ENCODE peak calls at places on chromosomes 12 and 14, in five cellular contexts. I is PC-3, Z is fibroblast of mammary gland, B is lung, A is transverse colon. J is an unnamed sample.

GRCh38 chr12:70121562-70121961 is 121.7 kb upstream of the CNOT2 start:
- DNase-seq in I (peak), Z (no peak), B (no peak), A (no peak), J (no peak)

GRCh38 chr12:118409834-118410233 is 33.5 kb downstream of the SUDS3 start:
- DNase-seq in I (no peak), Z (no peak), B (no peak), A (no peak), J (no peak)

GRCh38 chr12:230925-231671 is 17.1 kb upstream of the SLC6A12 start:
- DNase-seq in I (no peak), Z (no peak), B (no peak), A (no peak), J (no peak)

GRCh38 chr12:67648306-67649164 is at the start of gene DYRK2:
- DNase-seq in I (peak), Z (peak), B (peak), A (peak), J (peak)

GRCh38 chr12:100229036-100229635 is 28.5 kb downstream of the ACTR6 start:
- DNase-seq in I (peak), Z (peak), B (no peak), A (no peak), J (no peak)

GRCh38 chr12:119036878-119037493 is 55.6 kb downstream of the SRRM4 start:
- DNase-seq in I (peak), Z (peak), B (no peak), A (peak), J (no peak)

GRCh38 chr12:120760349-120761245 is 35.0 kb downstream of the ACADS start:
- DNase-seq in I (no peak), Z (no peak), B (no peak), A (no peak), J (no peak)

GRCh38 chr12:106205208-106206069 is 42.4 kb downstream of the CKAP4 start:
- DNase-seq in I (peak), Z (no peak), B (no peak), A (no peak), J (no peak)

GRCh38 chr12:89363084-89363483 is 10.8 kb upstream of the DUSP6 start:
- DNase-seq in I (no peak), Z (no peak), B (no peak), A (no peak), J (no peak)

GRCh38 chr14:81589381-81590065 is 55.9 kb upstream of the SEL1L start:
- DNase-seq in I (no peak), Z (no peak), B (no peak), A (no peak), J (no peak)

GRCh38 chr12:66978802-66979201 is 290.4 kb upstream of the CAND1 start:
- DNase-seq in I (no peak), Z (no peak), B (no peak), A (no peak), J (no peak)

GRCh38 chr14:96086032-96086431 is 46.9 kb downstream of the C14orf132 start:
- DNase-seq in I (peak), Z (peak), B (no peak), A (no peak), J (no peak)

GRCh38 chr14:66174453-66174891 is 311.7 kb upstream of the CCDC196 start:
- DNase-seq in I (no peak), Z (no peak), B (no peak), A (no peak), J (no peak)

GRCh38 chr12:102603021-102603420 is 122.7 kb upstream of the IGF1 start:
- DNase-seq in I (no peak), Z (no peak), B (no peak), A (no peak), J (no peak)

GRCh38 chr12:53063708-53064612 is 14.1 kb downstream of the TNS2 start:
- DNase-seq in I (no peak), Z (peak), B (peak), A (peak), J (no peak)

GRCh38 chr14:20607617-20608016 is 16.4 kb upstream of the RNASE12 start:
- DNase-seq in I (no peak), Z (no peak), B (no peak), A (no peak), J (no peak)

GRCh38 chr14:89165189-89165809 is 251.7 kb downstream of the FOXN3 start:
- DNase-seq in I (no peak), Z (no peak), B (no peak), A (no peak), J (no peak)

GRCh38 chr12:116077431-116077830 is 200.1 kb downstream of the MED13L start:
- DNase-seq in I (no peak), Z (no peak), B (no peak), A (no peak), J (no peak)

DNA sequence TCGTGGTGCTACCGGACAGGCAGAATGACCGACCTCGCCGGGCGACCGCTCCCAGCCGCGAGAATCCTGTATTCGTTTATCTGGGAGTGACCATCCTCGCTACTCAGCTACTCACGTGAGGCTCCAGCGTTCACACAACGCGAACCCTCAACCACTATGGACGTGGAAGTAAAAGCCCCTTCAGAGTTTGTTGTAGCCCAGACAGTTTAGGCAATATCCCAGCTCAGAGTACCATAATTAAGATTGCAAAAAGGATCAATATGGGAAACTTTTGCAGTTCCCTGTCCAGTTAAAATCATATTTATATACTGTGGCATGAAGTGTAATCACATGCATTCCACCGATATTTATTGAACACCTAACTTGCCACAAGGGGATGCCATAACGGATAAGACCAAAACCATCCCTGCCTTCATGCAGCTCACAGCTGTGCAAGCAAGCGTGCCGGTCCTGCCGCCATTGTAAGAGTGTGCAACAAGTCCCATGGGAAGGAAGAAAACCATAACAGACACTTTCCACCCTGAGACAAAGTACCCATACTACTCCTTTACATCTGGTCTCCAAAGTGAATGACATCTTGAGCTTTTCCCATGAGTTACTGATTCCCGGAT is 938 bp upstream of the MAX start:
- DNase-seq in I (peak), Z (peak), B (no peak), A (no peak), J (no peak)
- TF ChIP-seq CTCF in I (peak), Z (peak), B (no peak), A (no peak), J (peak)

GRCh38 chr12:50222275-50222783 is 55.2 kb upstream of the CERS5 start:
- DNase-seq in I (peak), Z (peak), B (peak), A (peak), J (peak)
- TF ChIP-seq CTCF in I (peak), Z (peak), B (no peak), A (peak), J (peak)

GRCh38 chr12:85955127-85955526 is 81.0 kb downstream of the NTS start:
- DNase-seq in I (peak), Z (peak), B (no peak), A (no peak), J (no peak)
- TF ChIP-seq CTCF in I (peak), Z (peak), B (no peak), A (no peak), J (peak)

DNA sequence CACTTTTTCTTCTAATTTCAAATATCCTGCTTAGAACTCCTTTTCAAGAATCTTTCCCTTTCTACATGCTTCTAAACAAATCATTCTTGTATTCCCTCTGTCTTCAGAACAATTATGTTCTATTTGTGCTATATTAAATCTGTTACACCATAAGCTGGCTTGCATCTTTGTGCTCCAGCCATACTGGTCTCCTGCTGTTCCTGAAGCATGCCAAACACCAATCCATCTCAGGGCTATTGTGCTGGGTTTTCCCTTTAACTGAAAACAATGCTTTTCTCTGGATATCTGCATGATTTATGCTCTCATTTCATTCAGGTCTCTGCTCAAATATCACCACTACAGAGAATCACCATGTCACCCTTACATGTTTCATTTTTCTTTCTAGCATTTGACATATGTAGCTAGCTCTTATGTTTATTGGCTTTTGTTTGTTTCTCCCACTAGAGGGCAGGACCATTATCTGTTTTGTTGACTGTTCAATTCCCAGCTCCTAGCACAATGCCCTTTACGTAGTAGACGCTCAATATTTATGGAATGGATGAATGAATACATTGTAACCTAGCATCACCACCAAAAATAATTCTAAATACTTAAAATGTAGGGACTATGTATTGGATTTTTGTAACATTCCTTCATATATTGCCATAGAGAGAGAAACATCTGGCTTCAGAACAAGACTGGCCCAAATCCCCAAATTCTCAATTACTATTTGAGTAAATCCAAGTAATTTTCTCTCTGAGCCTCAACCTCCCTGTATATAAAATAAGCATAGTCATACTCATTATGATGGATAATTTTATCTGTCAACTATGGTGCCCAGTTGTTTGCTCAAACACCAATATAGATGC is 302.0 kb upstream of the SYT1 start:
- DNase-seq in I (peak), Z (peak), B (no peak), A (no peak), J (no peak)
- TF ChIP-seq CTCF in I (peak), Z (peak), B (no peak), A (no peak), J (peak)

DNA sequence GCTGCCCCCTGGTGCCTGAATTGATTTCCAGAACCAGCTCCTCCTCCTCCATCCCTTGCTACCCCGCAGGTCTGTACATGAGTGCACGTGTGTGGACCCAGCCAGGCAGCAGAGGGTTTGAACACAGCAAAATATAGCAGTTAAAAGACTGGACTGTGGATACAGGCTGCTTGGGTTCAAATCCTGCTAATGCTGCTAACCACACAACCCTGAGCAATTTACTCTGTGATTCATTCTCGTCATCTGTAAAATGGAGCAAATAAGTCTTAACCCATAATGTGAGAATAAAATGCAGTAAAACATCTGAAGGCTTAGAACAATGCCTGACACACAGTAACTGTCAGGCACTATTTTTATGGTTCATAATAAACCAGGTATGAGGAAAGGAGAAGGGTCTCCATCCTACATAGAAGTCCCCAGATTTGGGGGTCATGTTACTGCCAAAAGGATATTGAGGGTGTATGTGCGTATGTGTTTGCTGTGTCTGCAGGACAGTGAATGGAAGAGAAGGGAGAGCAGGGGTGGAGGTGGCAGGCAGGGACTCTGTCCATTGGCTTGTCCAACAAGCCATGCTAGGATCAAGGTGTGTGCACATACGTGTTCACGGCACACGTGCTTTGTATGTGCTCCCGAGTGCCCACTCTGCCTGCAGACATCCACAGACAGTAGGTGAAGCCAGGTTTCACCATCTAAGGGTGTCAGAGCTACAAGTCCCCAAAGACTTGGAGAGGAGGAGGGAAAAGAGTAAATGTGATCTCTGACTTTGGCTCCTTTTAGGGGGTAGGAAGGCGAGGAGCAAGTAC is 1.5 kb upstream of the STAT6 start:
- DNase-seq in I (no peak), Z (no peak), B (no peak), A (no peak), J (no peak)
- TF ChIP-seq CTCF in I (peak), Z (no peak), B (peak), A (no peak), J (no peak)

DNA sequence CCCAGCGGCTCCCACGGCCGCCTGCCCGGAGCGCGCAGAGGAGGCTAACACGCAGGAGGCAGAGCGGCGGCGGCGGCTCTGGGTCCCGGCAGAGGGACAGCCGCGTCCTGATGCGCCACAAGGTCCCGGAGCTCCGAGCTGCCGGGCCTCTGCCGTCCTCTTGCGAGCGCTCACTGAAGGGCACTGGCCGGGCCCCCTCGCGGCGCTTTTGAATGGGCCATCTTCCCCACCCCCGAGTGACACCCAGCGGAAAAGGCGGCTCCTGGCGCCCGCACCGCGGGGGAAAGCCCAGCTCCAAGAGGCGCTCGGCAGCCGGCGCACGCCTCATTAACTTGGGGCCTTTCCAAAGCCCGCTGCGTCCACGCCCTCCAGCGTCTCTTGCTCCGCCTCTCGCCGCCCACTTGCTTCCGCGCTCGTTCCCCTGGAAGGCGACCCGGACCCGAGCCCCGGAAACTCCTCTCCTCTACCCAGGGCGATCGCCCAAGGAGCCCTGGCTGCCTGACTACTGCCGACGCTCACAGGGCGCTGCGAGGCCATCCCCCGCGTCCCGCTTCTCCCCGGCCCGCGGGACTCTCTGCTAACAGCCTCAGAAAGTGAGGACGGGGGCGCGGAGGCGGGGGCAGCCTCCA is at the start of gene PHLDA1:
- DNase-seq in I (peak), Z (peak), B (peak), A (peak), J (peak)
- TF ChIP-seq CTCF in I (peak), Z (peak), B (peak), A (peak), J (peak)

DNA sequence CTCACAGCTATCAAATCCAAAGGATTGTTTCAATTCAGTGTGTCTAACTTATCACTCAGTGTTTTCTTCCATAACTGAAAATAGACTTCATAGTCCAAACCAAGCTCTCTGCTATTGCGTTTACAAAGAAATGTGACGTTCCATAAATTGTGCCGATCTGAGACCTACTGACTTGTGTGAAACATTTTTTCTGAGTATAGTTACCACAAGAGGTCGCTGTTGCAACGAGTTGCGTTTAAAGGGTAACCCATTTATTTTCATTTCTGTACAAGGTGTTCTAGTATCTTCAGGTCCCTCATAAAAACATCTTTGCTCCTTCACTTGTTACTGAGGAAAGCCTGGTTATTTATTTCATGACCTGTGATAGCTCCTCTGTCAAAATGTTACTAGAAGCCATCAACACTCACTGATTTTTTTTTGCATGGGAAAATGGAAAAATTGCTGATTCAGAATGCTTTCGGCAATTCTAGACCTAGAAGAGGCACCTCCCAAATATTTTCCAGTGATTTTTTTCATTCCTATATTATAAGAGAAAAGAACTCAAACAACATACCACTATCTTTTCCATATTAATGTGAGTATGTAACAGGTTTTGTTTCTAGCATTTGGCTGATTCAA is 60.9 kb upstream of the OR4E1 start:
- DNase-seq in I (peak), Z (peak), B (no peak), A (no peak), J (no peak)
- TF ChIP-seq CTCF in I (peak), Z (peak), B (peak), A (peak), J (peak)

GRCh38 chr14:71403673-71404072 is 496.4 kb downstream of the PCNX1 start:
- DNase-seq in I (peak), Z (peak), B (no peak), A (peak), J (no peak)
- TF ChIP-seq CTCF in I (peak), Z (peak), B (no peak), A (no peak), J (peak)

J was measured in osteocyte.